ENCODE peak calls at places on chromosomes 7 and 10, in five cellular contexts. Q, O, P, R and J are unnamed samples.

GRCh38 chr7:36658603-36659516 is 65.4 kb downstream of the AOAH start:
- DNase-seq in Q (peak), O (no peak), P (peak), R (peak), J (no peak)

GRCh38 chr7:22675917-22676343 is 51.1 kb upstream of the IL6 start:
- DNase-seq in Q (no peak), O (no peak), P (peak), R (peak), J (no peak)

GRCh38 chr10:62636825-62637248 is 167.7 kb upstream of the ADO start:
- DNase-seq in Q (no peak), O (no peak), P (no peak), R (no peak), J (no peak)

GRCh38 chr10:94578790-94579189 is 33.2 kb downstream of the HELLS start:
- DNase-seq in Q (no peak), O (no peak), P (no peak), R (no peak), J (no peak)

GRCh38 chr7:101940830-101941229 is 123.4 kb downstream of the CUX1 start:
- DNase-seq in Q (peak), O (no peak), P (no peak), R (no peak), J (peak)

GRCh38 chr7:27179503-27180430 is 5.3 kb downstream of the HOXA11 start:
- DNase-seq in Q (peak), O (no peak), P (peak), R (peak), J (no peak)

GRCh38 chr10:16953270-16953669 is 136.0 kb upstream of the RSU1 start:
- DNase-seq in Q (no peak), O (no peak), P (no peak), R (no peak), J (no peak)

GRCh38 chr10:132910901-132911711 is 31.3 kb downstream of the CFAP46 start:
- DNase-seq in Q (no peak), O (no peak), P (no peak), R (peak), J (no peak)

GRCh38 chr7:115274-115911 is 77.0 kb upstream of the FAM20C start:
- DNase-seq in Q (no peak), O (peak), P (peak), R (peak), J (no peak)

GRCh38 chr10:69508738-69509340 is 57.6 kb downstream of the TSPAN15 start:
- DNase-seq in Q (no peak), O (no peak), P (no peak), R (no peak), J (no peak)

GRCh38 chr10:58384536-58384998 is 643 bp upstream of the TFAM start:
- DNase-seq in Q (no peak), O (no peak), P (no peak), R (no peak), J (no peak)

GRCh38 chr7:13851756-13852155 is 137.7 kb downstream of the ETV1 start:
- DNase-seq in Q (no peak), O (no peak), P (peak), R (peak), J (no peak)

GRCh38 chr10:12235796-12236195 is 39.8 kb downstream of the CDC123 start:
- DNase-seq in Q (peak), O (no peak), P (no peak), R (peak), J (no peak)

GRCh38 chr10:91378061-91378460 is 32.1 kb upstream of the HECTD2 start:
- DNase-seq in Q (no peak), O (no peak), P (peak), R (no peak), J (no peak)

GRCh38 chr7:93298671-93299070 is 66.5 kb downstream of the VPS50 start:
- DNase-seq in Q (no peak), O (no peak), P (peak), R (peak), J (no peak)

GRCh38 chr7:81004098-81004497 is 85.2 kb upstream of the SEMA3C start:
- DNase-seq in Q (no peak), O (no peak), P (peak), R (peak), J (no peak)

GRCh38 chr7:106613279-106613678 is 47.7 kb downstream of the CCDC71L start:
- DNase-seq in Q (no peak), O (no peak), P (no peak), R (no peak), J (no peak)

GRCh38 chr10:29050081-29050480 is 238.8 kb upstream of the LYZL1 start:
- DNase-seq in Q (no peak), O (no peak), P (no peak), R (no peak), J (no peak)

GRCh38 chr10:30600005-30600404 is 29.5 kb downstream of the LYZL2 start:
- DNase-seq in Q (no peak), O (no peak), P (peak), R (no peak), J (no peak)

GRCh38 chr7:8389898-8390642 is 43.3 kb upstream of the NXPH1 start:
- DNase-seq in Q (peak), O (no peak), P (no peak), R (no peak), J (no peak)

GRCh38 chr10:117547301-117548153 is 5.0 kb downstream of the EMX2 start:
- DNase-seq in Q (no peak), O (no peak), P (no peak), R (peak), J (no peak)

GRCh38 chr7:157412021-157412443 is 75.2 kb downstream of the DNAJB6 start:
- DNase-seq in Q (no peak), O (no peak), P (peak), R (peak), J (no peak)

GRCh38 chr10:18658992-18659783 is at the start of gene ARL5B:
- DNase-seq in Q (peak), O (peak), P (peak), R (peak), J (peak)

GRCh38 chr7:3244241-3244814 is 56.7 kb upstream of the SDK1 start:
- DNase-seq in Q (no peak), O (no peak), P (peak), R (no peak), J (no peak)

GRCh38 chr7:108002726-108003590 is at the start of gene LAMB1:
- DNase-seq in Q (peak), O (no peak), P (peak), R (peak), J (no peak)

GRCh38 chr7:111012799-111013675 is 77.9 kb upstream of the LRRN3 start:
- DNase-seq in Q (no peak), O (no peak), P (no peak), R (no peak), J (no peak)
- H3K4me3 ChIP-seq in Q (no peak), O (no peak), P (no peak), R (no peak), J (no peak)

DNA sequence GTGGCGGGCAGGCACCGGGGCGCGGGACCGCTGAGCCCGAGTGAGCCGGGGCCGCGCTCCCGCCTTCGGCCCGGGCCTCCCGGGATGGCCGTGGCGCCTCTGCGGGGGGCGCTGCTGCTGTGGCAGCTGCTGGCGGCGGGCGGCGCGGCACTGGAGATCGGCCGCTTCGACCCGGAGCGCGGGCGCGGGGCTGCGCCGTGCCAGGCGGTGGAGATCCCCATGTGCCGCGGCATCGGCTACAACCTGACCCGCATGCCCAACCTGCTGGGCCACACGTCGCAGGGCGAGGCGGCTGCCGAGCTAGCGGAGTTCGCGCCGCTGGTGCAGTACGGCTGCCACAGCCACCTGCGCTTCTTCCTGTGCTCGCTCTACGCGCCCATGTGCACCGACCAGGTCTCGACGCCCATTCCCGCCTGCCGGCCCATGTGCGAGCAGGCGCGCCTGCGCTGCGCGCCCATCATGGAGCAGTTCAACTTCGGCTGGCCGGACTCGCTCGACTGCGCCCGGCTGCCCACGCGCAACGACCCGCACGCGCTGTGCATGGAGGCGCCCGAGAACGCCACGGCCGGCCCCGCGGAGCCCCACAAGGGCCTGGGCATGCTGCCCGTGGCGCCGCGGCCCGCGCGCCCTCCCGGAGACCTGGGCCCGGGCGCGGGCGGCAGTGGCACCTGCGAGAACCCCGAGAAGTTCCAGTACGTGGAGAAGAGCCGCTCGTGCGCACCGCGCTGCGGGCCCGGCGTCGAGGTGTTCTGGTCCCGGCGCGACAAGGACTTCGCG is 534 bp downstream of the FZD9 start:
- DNase-seq in Q (peak), O (no peak), P (no peak), R (no peak), J (no peak)
- TF ChIP-seq CTCF in Q (no peak), O (no peak), P (no peak), R (no peak), J (no peak)

DNA sequence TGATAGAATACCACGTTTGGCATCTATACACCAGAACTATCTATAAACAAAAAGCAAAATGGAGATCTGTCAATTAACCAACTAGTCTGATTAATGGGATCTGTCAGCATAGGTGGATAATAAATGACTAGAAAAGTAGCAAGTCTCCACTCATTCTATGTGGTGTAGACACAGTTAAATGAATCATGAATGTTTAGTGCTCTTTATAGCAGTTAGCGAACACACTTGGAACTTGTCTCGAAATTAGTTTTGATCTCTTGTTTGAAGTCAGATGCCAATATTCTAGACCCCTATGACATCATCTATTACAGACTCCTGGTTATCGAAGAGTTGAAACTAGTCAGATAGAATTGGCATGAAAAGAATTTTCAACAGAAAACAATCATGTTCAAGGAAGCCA is 259.7 kb downstream of the AHR start:
- DNase-seq in Q (no peak), O (no peak), P (no peak), R (no peak), J (no peak)
- H3K4me3 ChIP-seq in Q (no peak), O (no peak), P (no peak), R (no peak), J (no peak)

DNA sequence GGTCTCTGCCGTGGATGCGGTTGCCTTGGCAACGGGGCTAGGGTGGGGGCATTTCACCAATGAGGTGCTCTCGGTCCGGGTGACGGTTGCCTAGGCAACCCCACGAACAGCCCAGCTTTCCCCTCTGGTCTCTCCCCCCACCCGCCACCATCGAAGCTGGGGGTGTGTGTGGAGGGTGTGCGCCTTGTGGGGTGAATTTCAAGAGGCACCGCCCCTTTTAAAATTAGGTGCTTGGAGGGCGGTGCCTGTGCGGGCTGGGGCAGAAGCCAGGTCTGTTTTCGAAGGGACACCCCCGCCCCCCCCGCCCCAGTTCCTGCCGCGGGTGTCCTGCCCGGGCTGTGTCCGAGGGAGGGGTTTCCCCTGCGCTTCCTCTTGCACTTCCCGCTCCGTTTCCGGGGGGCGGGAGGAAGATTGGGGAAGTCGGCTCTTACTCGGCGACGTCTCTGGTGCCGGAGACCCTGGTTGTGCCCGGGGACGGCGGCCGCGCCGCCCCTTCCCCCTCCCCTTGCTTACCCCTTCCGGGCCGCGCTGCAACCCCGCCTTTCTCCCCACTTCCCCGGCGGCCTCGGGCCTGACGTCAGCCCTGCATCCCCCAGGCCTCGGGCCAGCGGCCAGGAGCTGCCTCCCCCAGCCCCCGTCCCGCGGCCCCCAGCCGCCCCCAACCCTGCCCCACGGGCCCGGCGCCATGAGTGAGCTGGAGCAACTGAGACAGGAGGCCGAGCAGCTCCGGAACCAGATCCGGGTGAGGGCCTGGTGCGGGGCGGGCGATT is 2.2 kb downstream of the GNB2 start:
- DNase-seq in Q (peak), O (peak), P (peak), R (peak), J (peak)
- TF ChIP-seq CTCF in Q (no peak), O (no peak), P (no peak), R (no peak), J (no peak)

DNA sequence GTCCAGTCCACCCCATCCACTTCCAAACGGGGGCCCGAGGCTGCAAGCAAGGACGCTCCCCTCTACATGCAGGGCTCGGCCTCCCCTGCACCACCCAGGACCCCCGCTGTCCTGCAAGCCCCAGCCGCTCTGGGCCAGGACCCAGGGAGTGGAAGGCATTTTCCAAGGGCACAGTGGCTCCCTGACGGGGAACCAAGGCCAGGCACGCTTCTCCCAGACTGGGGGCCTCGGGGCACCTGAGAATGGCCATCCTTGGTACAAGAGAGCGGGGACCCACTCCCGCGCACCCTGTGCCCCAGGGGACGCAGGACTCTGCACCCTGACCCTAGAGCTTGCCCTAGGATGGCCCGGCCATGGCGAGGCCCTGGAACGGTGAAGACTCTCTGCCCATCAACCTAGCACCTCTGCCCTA is 545 bp upstream of the AKR1E2 start:
- DNase-seq in Q (no peak), O (no peak), P (no peak), R (no peak), J (no peak)
- H3K4me3 ChIP-seq in Q (no peak), O (peak), P (peak), R (peak), J (no peak)

GRCh38 chr7:38506004-38506403 is 125.2 kb downstream of the AMPH start:
- DNase-seq in Q (no peak), O (no peak), P (no peak), R (peak), J (no peak)
- TF ChIP-seq CTCF in Q (no peak), O (no peak), P (no peak), R (no peak), J (no peak)

DNA sequence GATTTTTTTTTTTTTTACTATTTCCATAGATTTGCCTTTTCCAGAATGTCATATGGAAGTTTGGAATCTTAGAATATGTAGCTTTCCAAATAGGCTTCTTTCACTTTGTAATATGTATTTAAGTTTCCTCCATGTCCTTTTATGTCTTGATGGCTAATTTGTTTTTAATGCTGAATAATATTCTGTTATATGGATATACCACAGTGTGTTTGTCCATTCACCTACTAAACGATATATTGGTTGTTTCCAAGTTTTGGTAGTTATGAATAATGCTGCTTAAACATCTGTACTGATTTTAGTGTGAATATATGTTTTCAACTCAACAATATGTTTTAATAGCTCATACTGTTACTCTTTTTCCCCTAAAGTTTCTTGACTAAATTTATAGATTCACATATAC is 669.8 kb upstream of the PCDH15 start:
- DNase-seq in Q (no peak), O (no peak), P (no peak), R (no peak), J (no peak)
- H3K4me3 ChIP-seq in Q (no peak), O (no peak), P (no peak), R (no peak), J (no peak)

GRCh38 chr7:153390955-153391354 is 631.4 kb downstream of the ACTR3B start:
- DNase-seq in Q (no peak), O (no peak), P (no peak), R (no peak), J (no peak)
- TF ChIP-seq CTCF in Q (no peak), O (no peak), P (no peak), R (no peak), J (no peak)

DNA sequence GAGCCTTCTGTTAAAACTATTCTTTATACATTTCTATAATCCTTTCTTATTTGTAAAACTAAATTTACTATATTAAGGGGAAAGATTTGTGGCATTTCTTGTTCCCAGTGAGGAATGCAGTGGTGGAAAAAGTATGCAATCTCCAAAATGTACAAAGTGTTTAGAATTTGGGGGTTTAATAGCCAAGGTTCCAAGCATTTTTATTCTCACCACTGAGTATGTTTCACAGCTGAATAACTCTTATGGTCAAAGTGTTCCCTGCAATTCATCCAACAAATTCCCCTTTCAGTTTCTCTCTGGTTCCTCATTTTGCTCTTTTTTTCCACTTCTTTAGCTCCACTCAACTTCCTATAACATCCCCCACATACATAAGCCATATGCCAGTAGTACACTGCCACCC is 4.6 kb downstream of the HECW1 start:
- DNase-seq in Q (no peak), O (no peak), P (no peak), R (peak), J (no peak)
- H3K4me3 ChIP-seq in Q (no peak), O (no peak), P (no peak), R (no peak), J (no peak)